ENCODE peak calls at places on chromosomes 7 and 10, in four cellular contexts. I is fibroblast of lung, A is mammary epithelial cell, M is astrocyte. E is an unnamed sample.

GRCh38 chr7:25847331-25848070 is 304.5 kb upstream of the NFE2L3 start:
- DNase-seq in I (peak; percentile 60), A (no peak), M (peak; percentile 69), E (no peak)

GRCh38 chr10:99435986-99436633 is 5.7 kb upstream of the GOT1 start:
- DNase-seq in A (peak; percentile 37), M (no peak), I (peak; percentile 44), E (peak; percentile 35)

GRCh38 chr10:118522791-118523498 is 72.5 kb downstream of the PRLHR start:
- DNase-seq in M (peak; percentile 60), I (no peak), A (peak; percentile 96), E (no peak)

GRCh38 chr10:12597800-12598750 is 248.7 kb downstream of the CAMK1D start:
- DNase-seq in A (no peak), M (no peak), I (no peak), E (no peak)

GRCh38 chr7:2722591-2722990 is 34.6 kb downstream of the AMZ1 start:
- DNase-seq in A (no peak), M (no peak), I (no peak), E (no peak)

GRCh38 chr10:93541402-93542357 is 24.8 kb upstream of the FFAR4 start:
- DNase-seq in I (peak; percentile 51), M (no peak), A (no peak), E (no peak)

GRCh38 chr7:157111311-157111710 is 27.4 kb upstream of the UBE3C start:
- DNase-seq in I (no peak), M (no peak), A (no peak), E (no peak)

GRCh38 chr7:30093351-30094019 is 41.3 kb upstream of the MTURN start:
- DNase-seq in A (no peak), M (peak; percentile 73), I (peak; percentile 43), E (no peak)

GRCh38 chr7:11650030-11650429 is 182.0 kb downstream of the THSD7A start:
- DNase-seq in M (peak; percentile 13), A (no peak), I (peak; percentile 55), E (no peak)

GRCh38 chr10:103395754-103396066 is 565 bp downstream of the ATP5MK start:
- DNase-seq in A (peak; percentile 15), I (peak; percentile 25), M (peak; percentile 5), E (no peak)

DNA sequence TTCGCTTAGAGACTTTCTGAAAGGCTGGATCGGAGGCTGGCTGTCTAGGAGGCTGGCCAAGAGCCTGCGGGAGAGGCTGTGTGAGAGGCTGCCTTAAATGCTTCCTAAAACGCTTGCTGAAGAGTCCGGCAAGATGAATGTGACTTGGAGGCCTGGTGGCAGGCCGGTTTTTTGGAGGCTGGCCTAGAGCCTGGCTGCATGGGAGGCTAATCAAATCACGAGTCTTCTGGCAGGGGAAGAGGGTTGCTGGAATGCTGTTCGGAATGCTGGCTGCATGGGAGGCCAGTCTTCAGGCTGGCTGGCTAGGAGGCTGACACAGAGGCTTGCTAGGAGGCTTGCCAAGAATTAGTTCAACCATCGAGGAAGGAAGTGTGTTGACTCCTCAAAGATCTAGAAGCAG is 133.9 kb downstream of the OR13A1 start:
- DNase-seq in M (peak; percentile 41), A (no peak), I (peak; percentile 66), E (no peak)
- TF ChIP-seq EZH2 in M (no peak), A (no peak), I (no peak), E (no peak)

DNA sequence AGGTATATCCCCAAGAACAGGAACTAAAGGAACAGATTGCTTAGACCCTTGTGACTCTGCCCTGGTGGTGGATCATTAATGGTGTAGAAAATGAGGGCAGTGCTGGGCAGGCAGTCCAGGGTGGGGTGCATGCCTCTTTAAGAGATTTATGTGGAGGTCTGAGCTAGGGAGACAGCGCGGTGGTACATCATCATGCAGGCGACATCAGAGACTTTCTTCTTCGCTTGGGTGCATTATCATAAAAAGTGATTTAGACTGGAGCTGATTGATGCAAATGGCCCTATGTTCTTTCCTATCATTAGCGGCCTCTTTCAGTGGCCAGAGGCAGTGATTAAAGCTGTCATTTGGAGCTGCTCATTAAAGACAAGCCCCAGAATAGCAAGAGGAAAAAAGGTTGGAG is 519.1 kb upstream of the GALNT17 start:
- DNase-seq in A (no peak), I (no peak), M (no peak), E (no peak)
- H3K9ac ChIP-seq in A (no peak overlapping the region), I (no peak overlapping the region), M (no peak overlapping the region), E (no peak overlapping the region)

DNA sequence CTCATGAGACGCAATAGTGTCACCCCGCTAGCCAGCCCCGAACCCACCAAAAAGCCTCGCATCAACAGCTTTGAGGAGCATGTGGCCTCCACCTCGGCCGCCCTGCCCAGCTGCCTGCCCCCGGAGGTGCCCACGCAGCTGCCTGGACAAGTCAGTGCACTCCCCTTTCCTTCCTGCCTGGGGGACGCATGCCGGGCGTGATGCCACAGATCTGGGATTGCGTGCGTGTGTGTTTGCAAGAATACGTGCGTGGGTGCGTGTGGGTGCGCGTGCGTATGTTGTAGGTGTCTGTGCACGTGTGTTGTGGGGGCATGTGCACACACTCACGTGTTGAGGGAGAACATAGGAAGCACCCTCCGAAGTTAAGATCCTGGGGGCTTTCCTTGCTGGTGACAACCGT is 23.5 kb downstream of the PFKFB3 start:
- DNase-seq in I (no peak), A (no peak), M (no peak), E (no peak)
- H3K36me3 ChIP-seq in I (peaks cover 27% of the 10 kb centered on the region), A (peaks cover 26% of the 10 kb centered on the region), M (peaks cover 39% of the 10 kb centered on the region), E (peaks cover 5% of the 10 kb centered on the region)

DNA sequence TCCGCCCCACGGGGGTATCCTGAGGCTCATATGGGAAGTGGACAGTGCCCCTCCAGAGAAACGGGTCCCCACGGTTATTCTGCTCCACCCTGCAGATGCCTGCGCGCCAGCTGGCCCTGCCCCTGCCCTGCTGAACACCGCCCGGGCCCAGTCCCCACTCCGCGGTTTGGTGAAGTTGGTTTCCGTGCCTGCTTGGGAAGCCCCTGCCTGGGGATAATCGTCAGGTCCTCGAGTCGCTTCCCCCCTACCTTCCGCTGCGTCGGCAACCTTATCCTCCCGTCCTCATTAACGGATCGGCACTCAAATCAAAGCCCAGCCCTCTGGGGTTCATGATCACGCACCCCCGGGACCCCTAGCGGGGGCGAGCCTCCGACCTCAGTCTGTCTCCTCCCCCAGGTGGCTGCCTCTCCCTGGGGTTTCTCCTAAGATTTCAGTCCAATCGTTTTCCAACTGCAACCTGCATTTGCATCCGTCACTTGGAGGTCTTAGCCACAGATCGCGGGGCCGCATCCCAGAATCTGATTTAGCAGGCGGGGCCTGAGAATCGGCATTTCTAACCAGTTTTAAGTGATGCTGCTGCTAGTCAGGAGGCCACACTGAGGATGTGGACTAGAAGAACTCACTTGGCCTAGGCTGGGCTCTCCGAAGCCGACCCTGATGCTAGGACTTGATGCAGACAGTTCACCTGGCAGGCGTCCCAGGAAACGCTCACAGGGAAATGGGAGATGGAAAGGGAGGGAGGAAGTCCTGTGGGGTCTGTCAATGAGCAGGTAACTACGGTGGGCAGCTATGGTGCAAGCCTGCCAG is 27.6 kb downstream of the WDR86 start:
- DNase-seq in A (no peak), M (no peak), I (no peak), E (no peak)
- TF ChIP-seq EZH2 in A (no peak), M (peak; percentile 66), I (peak; percentile 5), E (no peak)

GRCh38 chr10:27099916-27100799 is at the start of gene ANKRD26:
- DNase-seq in I (peak; percentile 97), A (peak; percentile 96), M (peak; percentile 82), E (peak; percentile 59)
- H3K9ac ChIP-seq in I (peak within 1 kb of the TSS; percentile 89), A (peak within 1 kb of the TSS; percentile 77), M (peak within 1 kb of the TSS; percentile 91), E (peak within 1 kb of the TSS; percentile 89)

GRCh38 chr10:69376662-69377061 is 40.1 kb downstream of the TACR2 start:
- DNase-seq in M (no peak), I (no peak), A (no peak), E (no peak)

GRCh38 chr10:69377936-69378335 is 38.8 kb downstream of the TACR2 start:
- DNase-seq in I (peak; percentile 56), A (no peak), M (no peak), E (no peak)

GRCh38 chr10:69377191-69377590 is 39.5 kb downstream of the TACR2 start:
- DNase-seq in A (no peak), M (no peak), I (no peak), E (no peak)

GRCh38 chr10:69382382-69383117 is 34.2 kb downstream of the TACR2 start:
- DNase-seq in I (peak; percentile 74), M (peak; percentile 97), A (peak; percentile 87), E (no peak)

DNA sequence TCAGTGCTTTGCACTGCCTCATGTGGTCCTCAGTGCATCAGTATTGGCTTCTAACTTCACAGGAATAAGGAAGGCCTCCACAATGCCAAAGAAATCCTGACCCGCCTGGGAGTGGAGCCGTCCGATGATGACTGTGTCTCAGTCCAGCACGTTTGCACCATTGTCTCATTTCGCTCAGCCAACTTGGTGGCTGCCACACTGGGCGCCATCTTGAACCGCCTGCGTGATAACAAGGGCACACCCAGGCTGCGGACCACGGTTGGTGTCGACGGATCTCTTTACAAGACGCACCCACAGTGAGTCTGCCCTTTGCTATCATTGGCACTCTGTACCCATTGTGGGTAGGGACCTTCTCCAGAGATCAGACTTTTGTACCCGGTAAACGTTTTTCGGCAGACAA is 36.9 kb downstream of the TACR2 start:
- DNase-seq in I (no peak), A (no peak), M (no peak), E (no peak)
- H3K36me3 ChIP-seq in I (peaks cover 18% of the 10 kb centered on the region), A (peaks cover 37% of the 10 kb centered on the region), M (peaks cover 18% of the 10 kb centered on the region), E (no peaks in the 10 kb centered on the region)

DNA sequence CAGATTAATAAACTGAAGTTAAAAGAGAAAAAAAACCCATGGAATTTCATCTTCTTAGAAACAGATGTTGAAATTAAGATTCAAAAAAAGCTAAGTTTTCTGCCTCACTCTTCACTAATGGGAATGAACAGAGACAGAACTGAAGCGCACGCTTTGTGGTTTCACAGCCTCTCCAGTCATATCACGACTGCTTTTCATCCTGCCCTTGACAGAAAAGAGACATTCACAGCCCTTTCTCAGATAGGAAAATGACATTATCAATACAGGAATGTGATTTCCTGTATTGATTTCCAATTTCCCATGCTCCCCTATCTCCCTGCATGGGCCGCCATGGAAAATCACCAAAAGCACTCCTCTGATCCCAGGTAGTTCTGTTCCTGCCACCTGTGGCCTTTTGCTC is 108.2 kb downstream of the PFKFB3 start:
- DNase-seq in M (no peak), I (no peak), A (no peak), E (no peak)
- TF ChIP-seq EZH2 in M (no peak), I (no peak), A (no peak), E (no peak)

GRCh38 chr7:114924066-114924712 is 2.3 kb downstream of the MDFIC start:
- DNase-seq in A (no peak), I (no peak), M (no peak), E (no peak)
- H3K9ac ChIP-seq in A (no peak overlapping the region), I (no peak overlapping the region), M (peak overlapping the region; percentile 93), E (peak overlapping the region; percentile 70)

GRCh38 chr10:95628786-95629185 is 27.7 kb downstream of the ALDH18A1 start:
- DNase-seq in M (peak; percentile 11), A (peak; percentile 32), I (no peak), E (no peak)
- H3K36me3 ChIP-seq in M (peaks cover 71% of the 10 kb centered on the region), A (peaks cover 45% of the 10 kb centered on the region), I (peaks cover 10% of the 10 kb centered on the region), E (peaks cover 30% of the 10 kb centered on the region)

GRCh38 chr7:107502154-107502553 is 32.3 kb downstream of the GPR22 start:
- DNase-seq in M (no peak), I (no peak), A (no peak), E (no peak)
- TF ChIP-seq EZH2 in M (no peak), I (no peak), A (no peak), E (no peak)